ENCODE peak calls at places on chromosomes 4 and X, in eight cellular contexts. One of them, this sample, is unnamed.

GRCh38 chr4:31370866-31371465 is 650.8 kb downstream of the PCDH7 start:
- DNase-seq in C1 segment of cervical spinal cord: no peak
- DNase-seq in stimulated activated CD8-positive, alpha-beta memory T cell treated with anti-CD3 and anti-CD28 coated beads, Interleukin-15, amount 100 ng/mL, for 24 hours: no peak
- DNase-seq in pons: peak
- DNase-seq in CD4-positive, alpha-beta T cell: no peak
- DNase-seq in NCI-H345: peak
- DNase-seq in fibroblast of mammary gland: peak
- DNase-seq in left colon: no peak
- DNase-seq in this sample: peak

GRCh38 chr4:87122252-87122651 is 98.2 kb downstream of the KLHL8 start:
- DNase-seq in C1 segment of cervical spinal cord: no peak
- DNase-seq in stimulated activated CD8-positive, alpha-beta memory T cell treated with anti-CD3 and anti-CD28 coated beads, Interleukin-15, amount 100 ng/mL, for 24 hours: no peak
- DNase-seq in pons: no peak
- DNase-seq in CD4-positive, alpha-beta T cell: no peak
- DNase-seq in NCI-H345: no peak
- DNase-seq in fibroblast of mammary gland: no peak
- DNase-seq in left colon: no peak
- DNase-seq in this sample: no peak

GRCh38 chr4:138182838-138183426 is 59.2 kb downstream of the SLC7A11 start:
- DNase-seq in C1 segment of cervical spinal cord: no peak
- DNase-seq in stimulated activated CD8-positive, alpha-beta memory T cell treated with anti-CD3 and anti-CD28 coated beads, Interleukin-15, amount 100 ng/mL, for 24 hours: no peak
- DNase-seq in pons: peak
- DNase-seq in CD4-positive, alpha-beta T cell: no peak
- DNase-seq in NCI-H345: peak
- DNase-seq in fibroblast of mammary gland: peak
- DNase-seq in left colon: no peak
- DNase-seq in this sample: peak

GRCh38 chr4:168119100-168119499 is 26.8 kb downstream of the ANXA10 start:
- DNase-seq in C1 segment of cervical spinal cord: no peak
- DNase-seq in stimulated activated CD8-positive, alpha-beta memory T cell treated with anti-CD3 and anti-CD28 coated beads, Interleukin-15, amount 100 ng/mL, for 24 hours: no peak
- DNase-seq in pons: no peak
- DNase-seq in CD4-positive, alpha-beta T cell: no peak
- DNase-seq in NCI-H345: no peak
- DNase-seq in fibroblast of mammary gland: no peak
- DNase-seq in left colon: no peak
- DNase-seq in this sample: no peak

GRCh38 chr4:188428935-188429334 is 289.7 kb downstream of the TRIML1 start:
- DNase-seq in C1 segment of cervical spinal cord: no peak
- DNase-seq in stimulated activated CD8-positive, alpha-beta memory T cell treated with anti-CD3 and anti-CD28 coated beads, Interleukin-15, amount 100 ng/mL, for 24 hours: no peak
- DNase-seq in pons: no peak
- DNase-seq in CD4-positive, alpha-beta T cell: no peak
- DNase-seq in NCI-H345: peak
- DNase-seq in fibroblast of mammary gland: no peak
- DNase-seq in left colon: no peak
- DNase-seq in this sample: no peak

GRCh38 chrX:148049441-148049840 is 68.3 kb downstream of the FMR1NB start:
- DNase-seq in C1 segment of cervical spinal cord: no peak
- DNase-seq in stimulated activated CD8-positive, alpha-beta memory T cell treated with anti-CD3 and anti-CD28 coated beads, Interleukin-15, amount 100 ng/mL, for 24 hours: no peak
- DNase-seq in pons: peak
- DNase-seq in CD4-positive, alpha-beta T cell: no peak
- DNase-seq in NCI-H345: peak
- DNase-seq in fibroblast of mammary gland: peak
- DNase-seq in left colon: no peak
- DNase-seq in this sample: peak

GRCh38 chr4:119209586-119209985 is 2.9 kb upstream of the USP53 start:
- DNase-seq in C1 segment of cervical spinal cord: no peak
- DNase-seq in stimulated activated CD8-positive, alpha-beta memory T cell treated with anti-CD3 and anti-CD28 coated beads, Interleukin-15, amount 100 ng/mL, for 24 hours: no peak
- DNase-seq in pons: no peak
- DNase-seq in CD4-positive, alpha-beta T cell: no peak
- DNase-seq in NCI-H345: no peak
- DNase-seq in fibroblast of mammary gland: peak
- DNase-seq in left colon: no peak
- DNase-seq in this sample: no peak

GRCh38 chr4:175542787-175543186 is 269.3 kb downstream of the GPM6A start:
- DNase-seq in C1 segment of cervical spinal cord: no peak
- DNase-seq in stimulated activated CD8-positive, alpha-beta memory T cell treated with anti-CD3 and anti-CD28 coated beads, Interleukin-15, amount 100 ng/mL, for 24 hours: no peak
- DNase-seq in pons: no peak
- DNase-seq in CD4-positive, alpha-beta T cell: no peak
- DNase-seq in NCI-H345: peak
- DNase-seq in fibroblast of mammary gland: no peak
- DNase-seq in left colon: no peak
- DNase-seq in this sample: no peak

GRCh38 chrX:103376118-103376978 is at the start of gene BEX3:
- DNase-seq in C1 segment of cervical spinal cord: peak
- DNase-seq in stimulated activated CD8-positive, alpha-beta memory T cell treated with anti-CD3 and anti-CD28 coated beads, Interleukin-15, amount 100 ng/mL, for 24 hours: no peak
- DNase-seq in pons: peak
- DNase-seq in CD4-positive, alpha-beta T cell: peak
- DNase-seq in NCI-H345: peak
- DNase-seq in fibroblast of mammary gland: peak
- DNase-seq in left colon: peak
- DNase-seq in this sample: peak